ENCODE peak calls at places on chromosomes 12 and 14, in nine cellular contexts. L is CD8-positive, alpha-beta memory T cell; B is esophagus muscularis mucosa; J is astrocyte of the spinal cord; E is GM06990; Z is right lobe of liver; I is ovary; V is kidney epithelial cell; W is vagina. G is an unnamed sample.

GRCh38 chr12:64883264-64884163 is 59.1 kb downstream of the TBC1D30 start:
- DNase-seq in L (no peak), B (no peak), J (no peak), E (no peak), Z (no peak), I (no peak), V (no peak), W (no peak), G (no peak)

GRCh38 chr12:31001581-31002360 is 71.9 kb upstream of the DDX11 start:
- DNase-seq in L (no peak), B (no peak), J (no peak), E (no peak), Z (peak; percentile 37), I (no peak), V (no peak), W (no peak), G (no peak)

GRCh38 chr14:103121161-103121845 is 2.0 kb upstream of the TNFAIP2 start:
- DNase-seq in L (no peak), B (no peak), J (no peak), E (no peak), Z (peak; percentile 83), I (peak; percentile 47), V (no peak), W (no peak), G (no peak)

GRCh38 chr14:37586783-37587428 is 8.1 kb downstream of the FOXA1 start:
- DNase-seq in L (no peak), B (no peak), J (no peak), E (no peak), Z (no peak), I (no peak), V (no peak), W (no peak), G (no peak)

GRCh38 chr12:49643961-49644619 is 20.7 kb downstream of the PRPF40B start:
- DNase-seq in L (peak; percentile 42), B (no peak), J (no peak), E (no peak), Z (no peak), I (no peak), V (no peak), W (no peak), G (no peak)

GRCh38 chr12:75721790-75722189 is 210.4 kb upstream of the KRR1 start:
- DNase-seq in L (no peak), B (no peak), J (peak; percentile 23), E (no peak), Z (no peak), I (no peak), V (no peak), W (no peak), G (no peak)

GRCh38 chr14:40447032-40447431 is 1014.8 kb upstream of the FBXO33 start:
- DNase-seq in L (no peak), B (no peak), J (no peak), E (no peak), Z (no peak), I (no peak), V (peak; percentile 19), W (no peak), G (no peak)

GRCh38 chr12:82781288-82782078 is 94.8 kb downstream of the TMTC2 start:
- DNase-seq in L (no peak), B (no peak), J (no peak), E (no peak), Z (no peak), I (no peak), V (no peak), W (no peak), G (no peak)

GRCh38 chr12:24044973-24045703 is 95.7 kb upstream of the SOX5 start:
- DNase-seq in L (no peak), B (no peak), J (no peak), E (no peak), Z (peak; percentile 49), I (no peak), V (no peak), W (no peak), G (no peak)

GRCh38 chr12:55636853-55637252 is at the start of gene OR10P1:
- DNase-seq in L (no peak), B (no peak), J (no peak), E (no peak), Z (no peak), I (no peak), V (no peak), W (no peak), G (no peak)

GRCh38 chr14:101464310-101464983 is 96.8 kb upstream of the DIO3 start:
- DNase-seq in L (no peak), B (no peak), J (no peak), E (no peak), Z (no peak), I (no peak), V (no peak), W (peak; percentile 85), G (no peak)

GRCh38 chr12:31118831-31119530 is 45.3 kb downstream of the DDX11 start:
- DNase-seq in L (no peak), B (no peak), J (no peak), E (no peak), Z (peak; percentile 51), I (no peak), V (no peak), W (no peak), G (no peak)

GRCh38 chr14:67787673-67788072 is 28.7 kb downstream of the ZFYVE26 start:
- DNase-seq in L (no peak), B (no peak), J (no peak), E (no peak), Z (no peak), I (no peak), V (no peak), W (no peak), G (no peak)

GRCh38 chr14:102652194-102652593 is 59.7 kb downstream of the RCOR1 start:
- DNase-seq in L (no peak), B (no peak), J (peak; percentile 13), E (no peak), Z (no peak), I (no peak), V (no peak), W (no peak), G (no peak)

DNA sequence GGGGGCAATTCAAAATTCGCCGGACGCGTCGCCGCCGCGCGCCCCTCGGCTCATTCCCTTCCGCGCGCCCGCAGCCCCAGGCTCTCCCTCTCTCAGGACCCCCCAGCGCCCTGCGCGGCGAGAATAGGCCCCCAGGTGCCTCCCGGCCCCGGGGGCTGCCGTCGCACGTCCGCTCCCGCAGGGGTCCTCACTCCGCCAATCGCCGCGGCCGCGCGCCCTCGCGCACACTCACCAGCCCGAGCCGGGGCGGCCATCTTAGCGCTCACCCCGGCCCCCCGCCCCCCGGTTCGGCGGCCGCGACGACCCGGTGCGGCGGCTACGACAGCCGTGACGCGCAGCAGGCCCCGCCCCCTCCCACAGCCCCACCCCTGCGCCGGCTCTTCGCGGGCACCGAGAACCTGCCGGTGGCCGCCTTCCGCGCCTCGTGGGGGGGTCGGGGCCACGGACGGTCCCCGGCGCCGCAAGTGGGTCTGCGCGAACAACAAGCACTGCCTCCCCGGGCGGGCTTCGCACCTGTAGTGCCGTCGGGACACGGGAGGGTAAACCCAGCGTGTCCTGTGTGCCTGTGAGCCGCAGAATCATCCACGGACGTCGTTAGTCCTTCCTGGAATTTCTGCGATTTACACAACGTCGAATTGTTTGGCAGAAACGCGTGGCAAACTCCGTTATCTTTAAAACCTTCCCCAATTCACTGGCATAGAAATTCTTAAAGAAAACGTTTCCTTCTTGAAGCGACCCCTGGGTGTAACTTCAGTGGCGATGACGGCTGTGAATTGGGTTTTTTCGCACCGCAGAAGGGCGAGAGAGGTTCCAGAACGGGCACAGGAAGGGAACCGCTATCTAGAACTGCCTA is 2.5 kb downstream of the USP44 start:
- DNase-seq in L (peak; percentile 82), B (no peak), J (no peak), E (peak; percentile 13), Z (no peak), I (peak; percentile 75), V (no peak), W (no peak), G (no peak)
- H3K4me3 ChIP-seq in L (peak overlapping the region; percentile 62), B (peak overlapping the region; percentile 77), J (peak overlapping the region; percentile 46), E (no peak overlapping the region), Z (peak overlapping the region; percentile 48), I (peak overlapping the region; percentile 85), V (peak overlapping the region; percentile 77), W (peak overlapping the region; percentile 83), G (peak overlapping the region; percentile 59)

GRCh38 chr14:61965030-61965745 is 203.0 kb downstream of the SNAPC1 start:
- DNase-seq in L (no peak), B (no peak), J (peak; percentile 64), E (no peak), Z (no peak), I (no peak), V (peak; percentile 41), W (no peak), G (peak; percentile 81)
- H3K4me3 ChIP-seq in L (no peak overlapping the region), B (no peak overlapping the region), J (no peak overlapping the region), E (no peak overlapping the region), Z (no peak overlapping the region), I (no peak overlapping the region), V (no peak overlapping the region), W (no peak overlapping the region), G (no peak overlapping the region)

DNA sequence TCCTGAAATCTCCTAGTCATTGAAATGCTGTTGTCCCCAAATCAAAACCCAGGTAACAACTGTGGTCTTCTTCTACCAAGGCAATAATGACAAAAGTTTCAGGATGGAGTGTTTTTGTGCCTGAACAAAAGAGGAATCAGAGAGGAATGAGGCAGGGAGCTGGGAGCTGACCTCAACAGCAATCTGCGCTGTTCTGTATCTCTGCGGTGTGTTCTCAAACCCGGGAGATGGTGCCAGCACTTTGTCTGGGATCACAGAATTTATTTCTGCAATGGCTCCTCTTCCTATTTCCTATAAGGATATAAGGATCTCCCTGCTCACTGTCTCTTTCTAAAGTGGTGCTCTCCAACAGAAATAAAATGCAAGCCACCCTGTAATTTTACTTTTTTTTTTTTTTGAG is 449 bp upstream of the GLT8D2 start:
- DNase-seq in L (no peak), B (no peak), J (no peak), E (no peak), Z (no peak), I (no peak), V (no peak), W (no peak), G (no peak)
- H3K4me3 ChIP-seq in L (no peak overlapping the region), B (peak overlapping the region; percentile 56), J (peak overlapping the region; percentile 64), E (no peak overlapping the region), Z (no peak overlapping the region), I (peak overlapping the region; percentile 49), V (no peak overlapping the region), W (peak overlapping the region; percentile 53), G (peak overlapping the region; percentile 54)

DNA sequence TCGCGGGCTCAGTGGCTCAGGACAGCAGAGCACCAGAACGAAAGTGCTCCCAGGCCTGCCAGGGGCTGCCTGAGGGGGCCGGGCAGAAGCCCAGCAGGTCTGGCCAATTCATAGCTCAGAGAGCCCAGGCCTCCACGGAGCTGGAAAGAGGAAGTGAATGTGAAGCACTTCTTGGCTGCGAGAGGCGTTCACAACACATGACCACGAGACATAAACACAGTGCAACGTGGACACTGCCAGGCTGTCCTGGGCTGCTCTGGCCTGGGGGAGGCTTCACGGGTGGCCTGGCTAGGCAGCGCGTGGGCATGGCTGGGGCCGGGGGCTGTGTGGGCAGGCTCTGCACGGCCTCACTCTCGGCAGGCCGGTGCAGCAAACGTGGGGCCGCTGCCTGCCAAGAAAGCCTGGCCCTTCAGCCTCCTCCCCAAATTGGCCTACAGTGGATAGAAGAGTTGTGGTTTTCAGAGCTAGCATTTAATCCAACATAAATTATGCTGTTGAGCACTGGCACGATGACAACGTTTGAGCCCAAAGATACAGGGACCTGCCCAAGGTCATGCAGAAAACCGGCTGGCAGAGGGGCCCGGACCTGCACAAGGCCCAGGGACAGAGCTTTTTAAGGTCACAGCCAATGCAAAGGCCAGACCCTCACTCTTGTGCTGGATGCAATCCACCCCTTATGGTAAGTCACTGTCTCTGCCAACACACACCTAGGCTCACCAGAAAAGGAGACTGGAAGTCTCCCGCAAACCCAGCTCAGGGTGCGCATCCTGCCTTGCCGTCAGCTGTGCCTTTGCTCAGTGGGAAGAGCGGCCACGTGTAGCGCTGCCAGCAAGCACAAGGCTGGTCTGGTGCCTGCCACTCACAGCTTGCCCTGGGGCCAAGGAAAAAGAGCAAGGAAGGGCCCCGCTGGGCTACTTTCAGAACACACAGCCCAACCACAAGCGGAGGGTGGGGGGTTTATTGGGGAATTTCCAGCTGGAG is 8.6 kb downstream of the SLC25A29 start:
- DNase-seq in L (peak; percentile 33), B (peak; percentile 96), J (peak; percentile 67), E (peak; percentile 55), Z (peak; percentile 70), I (peak; percentile 78), V (no peak), W (no peak), G (no peak)
- H3K4me3 ChIP-seq in L (no peak overlapping the region), B (peak overlapping the region; percentile 38), J (no peak overlapping the region), E (no peak overlapping the region), Z (no peak overlapping the region), I (no peak overlapping the region), V (no peak overlapping the region), W (peak overlapping the region; percentile 9), G (no peak overlapping the region)